ENCODE peak calls at places on chromosomes 3 and 15, in six cellular contexts. W is A549, Y is K562, B is HepG2, C is endothelial cell of umbilical vein, O is H1. G is an unnamed sample.

GRCh38 chr15:85312486-85312885 is 67.9 kb upstream of the AKAP13 start:
- DNase-seq in W (no peak), B (peak; percentile 31), O (no peak), Y (no peak), C (no peak), G (no peak)

GRCh38 chr15:67066041-67067021 is 929 bp downstream of the SMAD3 start:
- DNase-seq in C (peak; percentile 49), W (no peak), Y (peak; percentile 30), B (no peak), O (no peak), G (no peak)

GRCh38 chr15:74845208-74845568 is 2.2 kb upstream of the ULK3 start:
- DNase-seq in B (no peak), O (no peak), Y (no peak), C (no peak), W (no peak), G (no peak)

GRCh38 chr3:105812194-105812586 is 56.6 kb downstream of the CBLB start:
- DNase-seq in W (peak; percentile 53), Y (no peak), B (no peak), C (no peak), O (no peak), G (no peak)

GRCh38 chr15:92915766-92916435 is 15.8 kb downstream of the CHD2 start:
- DNase-seq in C (peak; percentile 55), Y (no peak), O (no peak), W (no peak), B (no peak), G (no peak)

GRCh38 chr3:151841801-151842200 is 27.9 kb downstream of the AADAC start:
- DNase-seq in Y (no peak), C (no peak), B (no peak), O (no peak), W (no peak), G (no peak)

GRCh38 chr15:60918234-60918964 is 310.7 kb downstream of the RORA start:
- DNase-seq in C (no peak), O (no peak), Y (no peak), B (no peak), W (no peak), G (no peak)

GRCh38 chr15:86021281-86022264 is 58.1 kb upstream of the AGBL1 start:
- DNase-seq in Y (no peak), C (no peak), B (no peak), O (no peak), W (peak; percentile 24), G (no peak)

GRCh38 chr15:89419370-89419984 is 76.9 kb downstream of the RHCG start:
- DNase-seq in O (peak; percentile 95), C (peak; percentile 23), W (no peak), Y (peak; percentile 62), B (peak; percentile 18), G (peak; percentile 93)

GRCh38 chr15:65655026-65655425 is 33.3 kb downstream of the SLC24A1 start:
- DNase-seq in B (peak; percentile 32), W (no peak), Y (no peak), C (no peak), O (no peak), G (no peak)

GRCh38 chr3:190458040-190458439 is 8.3 kb upstream of the TMEM207 start:
- DNase-seq in C (no peak), W (peak; percentile 26), O (no peak), B (no peak), Y (no peak), G (no peak)

GRCh38 chr3:128309026-128309425 is 155.7 kb downstream of the EEFSEC start:
- DNase-seq in O (peak; percentile 34), B (no peak), W (no peak), Y (no peak), C (no peak), G (no peak)

GRCh38 chr3:112390783-112391641 is 58.1 kb downstream of the CD200 start:
- DNase-seq in C (peak; percentile 89), B (no peak), O (no peak), Y (no peak), W (no peak), G (no peak)

GRCh38 chr15:101637549-101638318 is 14.4 kb downstream of the TM2D3 start:
- DNase-seq in Y (no peak), W (no peak), B (no peak), C (no peak), O (no peak), G (no peak)

GRCh38 chr15:73870700-73871408 is 2.5 kb upstream of the TBC1D21 start:
- DNase-seq in W (peak; percentile 7), C (peak; percentile 68), Y (peak; percentile 47), B (no peak), O (no peak), G (no peak)

GRCh38 chr3:72894941-72895552 is 7.2 kb downstream of the GXYLT2 start:
- DNase-seq in O (no peak), B (no peak), Y (no peak), C (no peak), W (no peak), G (no peak)

GRCh38 chr3:115800489-115801080 is 177.3 kb downstream of the GAP43 start:
- DNase-seq in O (no peak), B (no peak), C (no peak), W (peak; percentile 76), Y (no peak), G (no peak)

GRCh38 chr3:178479446-178479845 is 56.8 kb upstream of the KCNMB2 start:
- DNase-seq in B (no peak), O (no peak), C (no peak), W (no peak), Y (no peak), G (no peak)

GRCh38 chr3:178482981-178483380 is 53.3 kb upstream of the KCNMB2 start:
- DNase-seq in Y (no peak), O (no peak), W (no peak), B (no peak), C (no peak), G (no peak)

GRCh38 chr3:178480274-178480673 is 56.0 kb upstream of the KCNMB2 start:
- DNase-seq in B (no peak), W (no peak), C (no peak), O (no peak), Y (no peak), G (no peak)

GRCh38 chr3:178479860-178480259 is 56.4 kb upstream of the KCNMB2 start:
- DNase-seq in O (no peak), Y (no peak), W (no peak), B (no peak), C (no peak), G (no peak)

GRCh38 chr3:178480795-178481194 is 55.4 kb upstream of the KCNMB2 start:
- DNase-seq in Y (no peak), W (no peak), O (no peak), B (no peak), C (no peak), G (no peak)
- TF ChIP-seq JUN in Y (no peak), W (no peak), O (no peak), B (no peak), C (no peak), G (no peak)

DNA sequence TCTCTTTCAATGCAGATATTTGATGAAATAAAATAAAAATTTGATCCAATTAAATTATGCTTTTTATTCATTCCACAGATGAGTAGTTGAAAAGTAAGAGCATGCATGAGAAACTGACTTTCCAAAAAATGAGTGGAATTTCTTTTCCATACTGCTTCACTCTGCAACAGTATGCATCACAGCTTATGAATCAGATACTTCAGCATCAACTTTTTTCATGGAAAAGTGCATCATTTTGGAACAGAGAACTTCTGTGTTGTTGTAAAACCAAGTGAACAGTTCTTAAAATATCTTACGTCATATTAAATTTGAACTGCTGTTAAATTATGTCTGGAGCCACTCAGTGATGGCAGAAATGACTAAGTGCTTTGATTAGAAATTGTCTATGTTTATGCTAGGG is 16.7 kb upstream of the SLC7A14 start:
- DNase-seq in W (no peak), C (no peak), O (no peak), Y (no peak), B (no peak), G (no peak)
- TF ChIP-seq JUN in W (no peak), C (no peak), O (no peak), Y (no peak), B (no peak), G (no peak)

DNA sequence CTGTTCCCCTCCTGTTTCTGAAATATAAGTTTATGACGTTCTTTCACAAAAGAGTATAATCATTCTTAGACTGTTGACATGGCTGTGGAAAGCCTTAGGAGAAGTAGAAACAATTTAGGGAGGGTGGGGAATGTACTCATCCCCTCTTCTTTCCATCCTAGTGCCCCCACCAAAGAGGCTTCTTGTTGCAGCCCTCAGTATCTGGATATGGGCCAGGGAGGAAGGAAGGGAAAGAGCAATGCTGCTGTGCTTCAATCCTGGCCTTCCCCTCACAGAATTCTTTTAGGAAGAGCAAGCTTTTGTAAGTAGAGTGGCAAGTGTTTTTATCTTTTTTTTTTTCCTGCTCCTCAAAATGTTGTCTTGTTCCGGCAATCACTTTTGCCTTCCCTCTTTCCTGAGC is 1.7 kb downstream of the INAFM2 start:
- DNase-seq in W (no peak), B (no peak), Y (no peak), C (peak; percentile 57), O (no peak), G (no peak)
- TF ChIP-seq JUN in W (no peak), B (no peak), Y (no peak), C (no peak), O (no peak), G (no peak)

GRCh38 chr15:40859206-40859851 is 14.7 kb downstream of the RHOV start:
- DNase-seq in W (peak; percentile 88), B (peak; percentile 69), O (peak; percentile 98), Y (peak; percentile 84), C (peak; percentile 73), G (peak; percentile 94)
- TF ChIP-seq JUN in W (no peak), B (no peak), O (no peak), Y (no peak), C (no peak), G (no peak)

GRCh38 chr3:174957081-174957480 is 97.9 kb downstream of the NAALADL2 start:
- DNase-seq in C (no peak), Y (no peak), O (no peak), B (no peak), W (no peak), G (no peak)
- TF ChIP-seq JUN in C (no peak), Y (no peak), O (no peak), B (no peak), W (no peak), G (no peak)

GRCh38 chr3:30548605-30549004 is 57.8 kb upstream of the TGFBR2 start:
- DNase-seq in C (no peak), W (peak; percentile 34), B (no peak), O (peak; percentile 84), Y (peak; percentile 51), G (peak; percentile 69)

GRCh38 chr3:30551927-30552326 is 54.5 kb upstream of the TGFBR2 start:
- DNase-seq in C (no peak), W (no peak), O (no peak), Y (no peak), B (no peak), G (no peak)

GRCh38 chr3:30551266-30551665 is 55.1 kb upstream of the TGFBR2 start:
- DNase-seq in W (no peak), B (no peak), C (no peak), O (no peak), Y (no peak), G (no peak)

GRCh38 chr3:30550246-30550645 is 56.2 kb upstream of the TGFBR2 start:
- DNase-seq in C (peak; percentile 34), O (no peak), W (peak; percentile 6), B (peak; percentile 33), Y (no peak), G (no peak)

DNA sequence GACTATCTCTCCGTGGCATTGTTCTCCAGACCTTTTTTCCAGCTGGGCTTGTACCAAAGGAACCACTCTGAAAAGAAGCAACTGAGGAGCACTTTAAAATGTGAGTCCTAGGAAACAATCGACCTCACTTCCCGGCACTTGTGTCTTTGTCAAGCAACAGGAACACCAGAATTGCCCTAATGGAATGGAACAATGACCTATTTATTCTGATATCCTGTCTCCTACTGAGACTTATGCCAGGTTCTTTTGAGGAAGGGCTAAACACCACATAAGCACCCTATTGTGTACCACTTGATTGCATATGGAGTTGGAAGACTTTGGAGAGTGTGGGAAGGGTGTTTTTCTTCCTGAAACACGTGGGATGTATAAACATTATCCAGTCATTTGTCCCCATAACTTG is 56.8 kb upstream of the TGFBR2 start:
- DNase-seq in Y (no peak), B (no peak), O (no peak), W (no peak), C (peak; percentile 61), G (no peak)
- TF ChIP-seq JUN in Y (no peak), B (no peak), O (no peak), W (no peak), C (peak; percentile 22), G (no peak)

G was measured in WTC11.